ENCODE peak calls at places on chromosomes 16 and 17, in seven cellular contexts. Z is stomach, L is sigmoid colon, M is IMR-90, F is ovary, D is heart left ventricle, U is breast epithelium. Y is an unnamed sample. For H3K36me3, the result is how much of the 10 kb centered on the place peaks cover.

GRCh38 chr16:87780385-87780989 is 14.7 kb upstream of the KLHDC4 start:
- DNase-seq in Z (peak), L (no peak), M (peak), F (no peak), D (peak), U (no peak), Y (no peak)

GRCh38 chr16:76123966-76124365 is 153.2 kb upstream of the CNTNAP4 start:
- DNase-seq in Z (no peak), L (no peak), M (no peak), F (no peak), D (no peak), U (no peak), Y (no peak)

GRCh38 chr17:10681866-10682446 is 15.4 kb downstream of the SCO1 start:
- DNase-seq in Z (no peak), L (no peak), M (peak), F (no peak), D (no peak), U (no peak), Y (no peak)

GRCh38 chr17:21372256-21372954 is 3.8 kb upstream of the KCNJ12 start:
- DNase-seq in Z (no peak), L (no peak), M (no peak), F (no peak), D (no peak), U (no peak), Y (no peak)

GRCh38 chr17:7477392-7478275 is 1.8 kb downstream of the ZBTB4 start:
- DNase-seq in Z (peak), L (peak), M (peak), F (peak), D (peak), U (peak), Y (peak)

GRCh38 chr17:64400644-64401043 is 10.0 kb upstream of the PECAM1 start:
- DNase-seq in Z (no peak), L (no peak), M (no peak), F (no peak), D (no peak), U (no peak), Y (no peak)

GRCh38 chr17:16912021-16912962 is 59.6 kb downstream of the TNFRSF13B start:
- DNase-seq in Z (peak), L (peak), M (no peak), F (no peak), D (no peak), U (peak), Y (peak)

GRCh38 chr16:1154291-1154886 is 1.5 kb downstream of the CACNA1H start:
- DNase-seq in Z (no peak), L (peak), M (no peak), F (peak), D (peak), U (no peak), Y (no peak)

GRCh38 chr17:64183815-64184397 is 54.0 kb upstream of the ERN1 start:
- DNase-seq in Z (no peak), L (no peak), M (peak), F (no peak), D (no peak), U (no peak), Y (no peak)

GRCh38 chr17:17179371-17179827 is 26.7 kb downstream of the PLD6 start:
- DNase-seq in Z (no peak), L (no peak), M (peak), F (no peak), D (no peak), U (no peak), Y (no peak)

GRCh38 chr16:81616321-81617020 is 162.6 kb upstream of the PLCG2 start:
- DNase-seq in Z (peak), L (peak), M (peak), F (peak), D (peak), U (no peak), Y (peak)

GRCh38 chr16:88473666-88474534 is 20.8 kb downstream of the ZFPM1 start:
- DNase-seq in Z (peak), L (no peak), M (peak), F (peak), D (peak), U (no peak), Y (no peak)

GRCh38 chr16:88478115-88478514 is 25.0 kb downstream of the ZFPM1 start:
- DNase-seq in Z (no peak), L (no peak), M (no peak), F (no peak), D (no peak), U (no peak), Y (peak)

GRCh38 chr17:71922439-71922838 is 198.4 kb upstream of the SOX9 start:
- DNase-seq in Z (no peak), L (no peak), M (peak), F (no peak), D (no peak), U (no peak), Y (no peak)

GRCh38 chr17:7889166-7889584 is 586 bp downstream of the CHD3 start:
- DNase-seq in Z (peak), L (peak), M (peak), F (peak), D (peak), U (peak), Y (peak)

GRCh38 chr17:39755550-39756375 is 18.0 kb downstream of the GRB7 start:
- DNase-seq in Z (no peak), L (peak), M (peak), F (no peak), D (no peak), U (no peak), Y (peak)

GRCh38 chr17:9768381-9768934 is 22.9 kb downstream of the DHRS7C start:
- DNase-seq in Z (no peak), L (no peak), M (peak), F (no peak), D (no peak), U (no peak), Y (no peak)

GRCh38 chr17:48176456-48176855 is 68.9 kb downstream of the SNX11 start:
- DNase-seq in Z (no peak), L (no peak), M (no peak), F (no peak), D (no peak), U (no peak), Y (no peak)

GRCh38 chr16:12271006-12271405 is 294.5 kb downstream of the SNX29 start:
- DNase-seq in Z (no peak), L (no peak), M (peak), F (no peak), D (no peak), U (no peak), Y (no peak)

GRCh38 chr16:66979011-66979717 is 9.2 kb upstream of the CES4A start:
- DNase-seq in Z (no peak), L (peak), M (no peak), F (no peak), D (peak), U (no peak), Y (peak)

GRCh38 chr17:29246638-29247037 is at the start of gene CRYBA1:
- DNase-seq in Z (no peak), L (no peak), M (no peak), F (no peak), D (no peak), U (no peak), Y (no peak)

GRCh38 chr17:30964878-30965277 is 6.0 kb upstream of the RNF135 start:
- DNase-seq in Z (peak), L (no peak), M (peak), F (no peak), D (no peak), U (no peak), Y (no peak)

GRCh38 chr17:66848496-66848895 is 13.6 kb downstream of the CACNG5 start:
- DNase-seq in Z (no peak), L (no peak), M (no peak), F (no peak), D (no peak), U (no peak), Y (no peak)

GRCh38 chr17:55660171-55660886 is 62.3 kb downstream of the TMEM100 start:
- DNase-seq in Z (no peak), L (no peak), M (no peak), F (no peak), D (no peak), U (no peak), Y (no peak)

GRCh38 chr17:48016112-48016511 is 21.5 kb downstream of the COPZ2 start:
- DNase-seq in Z (no peak), L (no peak), M (peak), F (no peak), D (no peak), U (no peak), Y (no peak)

DNA sequence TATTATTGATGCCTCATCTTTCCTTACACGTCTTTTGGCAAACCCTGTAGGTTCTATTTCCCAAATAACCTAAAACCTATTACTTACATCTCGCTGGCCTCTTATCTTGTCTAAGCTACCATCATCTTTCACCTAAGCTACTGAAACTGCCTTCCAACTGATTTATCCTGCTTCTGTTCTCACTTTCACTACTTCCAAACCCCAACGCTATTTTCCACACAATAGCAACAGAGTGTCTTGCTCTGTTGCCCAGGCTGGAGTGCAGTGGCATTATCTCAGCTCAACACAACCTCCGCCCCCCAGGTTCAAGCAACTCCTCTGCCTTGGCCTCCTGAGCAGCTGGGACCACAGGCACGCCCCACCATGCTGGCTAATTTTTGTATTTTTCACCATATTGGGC is 52.8 kb upstream of the INTS2 start:
- DNase-seq in Z (no peak), L (no peak), M (no peak), F (no peak), D (no peak), U (no peak), Y (no peak)
- H3K36me3 ChIP-seq in Z (half or more), L (under half), M (under half), F (under half), D (half or more), U (under half), Y (half or more)

GRCh38 chr16:8864480-8864879 is 4.3 kb downstream of the CARHSP1 start:
- DNase-seq in Z (no peak), L (no peak), M (no peak), F (no peak), D (no peak), U (no peak), Y (no peak)

GRCh38 chr16:8861563-8862308 is 7.1 kb downstream of the CARHSP1 start:
- DNase-seq in Z (no peak), L (peak), M (no peak), F (no peak), D (no peak), U (no peak), Y (no peak)

GRCh38 chr16:8863594-8864424 is 5.0 kb downstream of the CARHSP1 start:
- DNase-seq in Z (peak), L (no peak), M (no peak), F (no peak), D (no peak), U (no peak), Y (no peak)

GRCh38 chr16:8859913-8860881 is 8.6 kb downstream of the CARHSP1 start:
- DNase-seq in Z (peak), L (peak), M (peak), F (peak), D (no peak), U (no peak), Y (peak)

DNA sequence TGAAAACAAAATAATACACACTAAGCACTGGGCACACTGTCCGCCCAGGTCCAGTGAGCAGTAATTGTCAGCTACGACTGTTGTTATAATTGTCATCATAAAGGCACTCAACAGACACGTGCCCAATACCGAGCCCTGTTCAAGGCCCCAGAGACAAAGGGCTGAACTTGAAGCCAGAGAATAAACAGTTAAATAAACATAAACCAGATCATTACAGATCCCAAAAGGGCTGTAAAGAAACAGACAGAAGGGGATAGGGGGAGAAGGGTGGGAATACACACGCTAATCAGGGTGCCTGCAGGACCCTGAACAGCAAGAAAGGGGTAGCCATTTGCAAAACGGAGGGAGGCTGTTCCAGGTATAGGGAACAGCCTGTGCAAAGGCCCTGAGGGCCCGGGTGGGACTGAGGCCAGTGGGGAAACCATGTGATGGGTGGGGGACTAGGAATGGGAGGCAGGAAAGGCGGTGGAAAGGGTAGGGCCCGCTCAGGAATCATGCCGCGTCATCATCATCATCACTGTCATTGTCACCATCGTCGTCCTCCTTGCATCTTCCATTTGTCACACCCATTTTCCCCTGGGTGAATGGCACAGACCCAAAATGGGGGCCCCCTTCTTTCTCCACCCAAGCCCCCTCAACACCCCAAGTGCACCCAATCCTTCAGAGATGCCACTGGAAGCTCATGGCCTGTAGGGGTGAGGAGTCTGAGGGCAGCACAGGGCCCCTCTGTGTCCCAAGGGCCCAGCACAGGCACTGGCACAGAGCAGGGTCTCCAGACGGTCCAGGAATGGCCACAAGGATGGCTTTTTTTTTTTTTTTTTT is 6.3 kb downstream of the CARHSP1 start:
- DNase-seq in Z (no peak), L (no peak), M (no peak), F (no peak), D (no peak), U (no peak), Y (no peak)
- TF ChIP-seq POLR2A in Z (no peak), L (no peak), M (no peak), F (no peak), D (no peak), U (no peak), Y (no peak)

DNA sequence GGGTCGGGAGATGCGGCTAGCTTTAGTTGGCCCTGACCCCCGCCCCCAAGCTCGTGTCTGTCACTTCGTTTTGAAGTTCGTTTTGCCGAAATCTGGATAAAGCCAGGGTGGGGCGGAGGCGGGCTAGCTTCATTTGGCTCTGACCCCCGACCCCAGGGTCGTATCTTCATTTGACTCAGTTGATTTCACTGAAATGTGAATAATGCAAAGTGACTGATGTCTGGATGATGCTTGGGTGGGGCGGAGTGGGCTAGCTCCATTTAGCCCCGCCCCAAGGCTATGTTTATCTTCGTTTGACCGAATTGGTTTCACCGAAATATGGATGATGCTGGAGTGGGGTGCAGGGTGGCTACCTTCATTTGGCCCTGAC is 667 bp downstream of the PSMD7 start:
- DNase-seq in Z (no peak), L (no peak), M (peak), F (no peak), D (no peak), U (no peak), Y (no peak)
- H3K36me3 ChIP-seq in Z (under half), L (under half), M (under half), F (under half), D (under half), U (under half), Y (under half)

GRCh38 chr16:83728518-83728917 is 79.3 kb upstream of the HSBP1 start:
- DNase-seq in Z (no peak), L (no peak), M (no peak), F (no peak), D (no peak), U (no peak), Y (no peak)
- TF ChIP-seq POLR2A in Z (no peak), L (no peak), M (no peak), F (no peak), D (no peak), U (no peak), Y (no peak)

GRCh38 chr17:75740215-75740614 is 19.0 kb downstream of the ITGB4 start:
- DNase-seq in Z (no peak), L (no peak), M (no peak), F (no peak), D (no peak), U (no peak), Y (no peak)

GRCh38 chr17:75739801-75740200 is 18.5 kb downstream of the ITGB4 start:
- DNase-seq in Z (no peak), L (no peak), M (no peak), F (no peak), D (no peak), U (no peak), Y (no peak)

GRCh38 chr17:75742337-75742736 is 21.1 kb downstream of the ITGB4 start:
- DNase-seq in Z (no peak), L (no peak), M (no peak), F (no peak), D (no peak), U (no peak), Y (no peak)

GRCh38 chr17:75740631-75741077 is 19.4 kb downstream of the ITGB4 start:
- DNase-seq in Z (no peak), L (no peak), M (no peak), F (no peak), D (no peak), U (no peak), Y (no peak)

DNA sequence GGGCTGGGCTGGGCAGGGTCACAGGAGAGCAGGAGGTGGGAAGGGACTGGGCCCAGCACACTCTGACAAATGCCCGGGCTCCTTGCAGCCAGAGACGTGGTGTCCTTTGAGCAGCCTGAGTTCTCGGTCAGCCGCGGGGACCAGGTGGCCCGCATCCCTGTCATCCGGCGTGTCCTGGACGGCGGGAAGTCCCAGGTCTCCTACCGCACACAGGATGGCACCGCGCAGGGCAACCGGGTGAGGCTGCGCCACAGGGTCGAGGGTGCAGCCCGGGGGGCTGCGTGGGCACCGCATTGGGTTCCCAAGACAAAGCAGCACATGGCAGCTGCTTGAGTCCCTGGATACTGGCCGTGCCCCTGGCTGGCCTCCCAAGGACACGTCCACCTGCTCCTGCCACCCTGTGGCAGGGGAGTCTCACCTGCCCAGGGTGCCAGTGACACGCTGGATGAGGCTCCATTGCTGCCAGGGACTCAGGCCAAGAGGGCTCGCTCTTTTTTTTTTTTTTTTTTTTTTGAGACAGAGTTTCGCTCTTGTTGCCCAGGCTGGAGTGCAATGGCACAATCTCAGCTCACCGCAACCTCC is 21.3 kb downstream of the GALK1 start:
- DNase-seq in Z (no peak), L (no peak), M (no peak), F (no peak), D (no peak), U (no peak), Y (peak)
- H3K36me3 ChIP-seq in Z (half or more), L (under half), M (under half), F (under half), D (under half), U (under half), Y (under half)

GRCh38 chr17:19318611-19319010 is 43.9 kb downstream of the B9D1 start:
- DNase-seq in Z (no peak), L (peak), M (no peak), F (no peak), D (no peak), U (no peak), Y (peak)

GRCh38 chr17:19315104-19315503 is 47.4 kb downstream of the B9D1 start:
- DNase-seq in Z (no peak), L (peak), M (no peak), F (no peak), D (no peak), U (no peak), Y (peak)

GRCh38 chr17:19319771-19320505 is 42.6 kb downstream of the B9D1 start:
- DNase-seq in Z (no peak), L (peak), M (no peak), F (no peak), D (no peak), U (no peak), Y (peak)

GRCh38 chr17:19316756-19317358 is 45.7 kb downstream of the B9D1 start:
- DNase-seq in Z (no peak), L (peak), M (no peak), F (no peak), D (no peak), U (no peak), Y (no peak)

DNA sequence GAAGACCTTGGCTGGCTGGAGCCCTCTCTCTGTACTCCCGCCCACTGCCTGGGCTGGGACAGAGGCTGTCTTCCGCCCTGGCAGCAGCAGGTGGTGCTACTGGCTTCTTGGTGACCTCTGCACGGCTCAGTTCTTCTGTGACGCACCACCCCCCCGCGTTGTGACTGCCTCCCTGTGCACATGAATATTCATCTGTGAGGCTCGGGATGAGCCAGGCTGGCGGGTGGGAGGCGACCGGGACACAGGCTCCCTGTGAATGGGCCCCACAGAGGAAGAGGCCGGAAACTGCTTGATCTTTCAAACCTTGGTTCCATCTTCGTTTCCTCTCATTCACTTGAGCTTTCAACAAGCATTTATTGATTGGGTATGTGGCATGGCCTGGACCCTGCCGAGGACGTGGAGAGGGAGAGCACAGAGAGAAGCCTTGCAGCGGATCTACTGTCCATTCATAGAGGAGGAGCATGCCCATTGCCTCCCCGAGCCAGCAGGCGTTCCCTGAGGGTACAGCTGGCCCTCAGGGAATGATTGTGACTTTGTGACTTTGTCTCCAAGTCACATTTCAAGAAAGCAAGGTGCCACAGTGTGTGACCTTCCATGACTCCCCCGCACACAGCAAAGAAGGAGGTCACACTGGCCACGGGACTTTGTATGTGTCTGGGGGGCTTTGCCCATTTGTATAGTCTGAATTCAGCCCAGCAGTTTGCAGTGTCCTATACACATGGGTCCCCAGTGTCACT is 45.0 kb downstream of the B9D1 start:
- DNase-seq in Z (peak), L (peak), M (peak), F (peak), D (peak), U (no peak), Y (peak)
- TF ChIP-seq POLR2A in Z (no peak), L (no peak), M (no peak), F (no peak), D (no peak), U (no peak), Y (no peak)

GRCh38 chr16:84777435-84777834 is 42.4 kb upstream of the CRISPLD2 start:
- DNase-seq in Z (no peak), L (peak), M (no peak), F (no peak), D (no peak), U (no peak), Y (no peak)
- H3K36me3 ChIP-seq in Z (half or more), L (under half), M (under half), F (under half), D (half or more), U (under half), Y (under half)